ENCODE peak calls at places on chromosomes 11 and 22, in six cellular contexts. One of them, this sample, is unnamed.

GRCh38 chr11:61839742-61840141 is 11.6 kb downstream of the FADS2 start:
- DNase-seq in CD8-positive, alpha-beta memory T cell: no peak
- DNase-seq in fibroblast of lung: no peak
- DNase-seq in sigmoid colon: no peak
- DNase-seq in neuronal stem cell: no peak
- DNase-seq in heart left ventricle: no peak
- DNase-seq in this sample: no peak

GRCh38 chr11:19868281-19868821 is 155.7 kb downstream of the NAV2 start:
- DNase-seq in CD8-positive, alpha-beta memory T cell: no peak
- DNase-seq in fibroblast of lung: peak; percentile 91
- DNase-seq in sigmoid colon: peak; percentile 80
- DNase-seq in neuronal stem cell: no peak
- DNase-seq in heart left ventricle: peak; percentile 71
- DNase-seq in this sample: no peak

GRCh38 chr22:29030016-29030617 is 31.5 kb downstream of the C22orf31 start:
- DNase-seq in CD8-positive, alpha-beta memory T cell: no peak
- DNase-seq in fibroblast of lung: peak; percentile 85
- DNase-seq in sigmoid colon: no peak
- DNase-seq in neuronal stem cell: peak; percentile 8
- DNase-seq in heart left ventricle: no peak
- DNase-seq in this sample: no peak

GRCh38 chr11:128884703-128885338 is 6.3 kb upstream of the KCNJ5 start:
- DNase-seq in CD8-positive, alpha-beta memory T cell: peak; percentile 64
- DNase-seq in fibroblast of lung: peak; percentile 54
- DNase-seq in sigmoid colon: peak; percentile 72
- DNase-seq in neuronal stem cell: peak; percentile 69
- DNase-seq in heart left ventricle: peak; percentile 53
- DNase-seq in this sample: peak; percentile 49

GRCh38 chr11:10076458-10077141 is 217.4 kb downstream of the SBF2 start:
- DNase-seq in CD8-positive, alpha-beta memory T cell: no peak
- DNase-seq in fibroblast of lung: peak; percentile 36
- DNase-seq in sigmoid colon: peak; percentile 78
- DNase-seq in neuronal stem cell: no peak
- DNase-seq in heart left ventricle: peak; percentile 49
- DNase-seq in this sample: peak; percentile 38

GRCh38 chr11:28659716-28660348 is 551.6 kb downstream of the METTL15 start:
- DNase-seq in CD8-positive, alpha-beta memory T cell: no peak
- DNase-seq in fibroblast of lung: no peak
- DNase-seq in sigmoid colon: no peak
- DNase-seq in neuronal stem cell: no peak
- DNase-seq in heart left ventricle: no peak
- DNase-seq in this sample: no peak

GRCh38 chr11:10122337-10123197 is 171.5 kb downstream of the SBF2 start:
- DNase-seq in CD8-positive, alpha-beta memory T cell: no peak
- DNase-seq in fibroblast of lung: peak; percentile 93
- DNase-seq in sigmoid colon: peak; percentile 68
- DNase-seq in neuronal stem cell: no peak
- DNase-seq in heart left ventricle: no peak
- DNase-seq in this sample: no peak

GRCh38 chr11:7575841-7576451 is 62.1 kb downstream of the PPFIBP2 start:
- DNase-seq in CD8-positive, alpha-beta memory T cell: peak; percentile 21
- DNase-seq in fibroblast of lung: no peak
- DNase-seq in sigmoid colon: no peak
- DNase-seq in neuronal stem cell: no peak
- DNase-seq in heart left ventricle: no peak
- DNase-seq in this sample: no peak

GRCh38 chr11:69637956-69638871 is 2.7 kb upstream of the CCND1 start:
- DNase-seq in CD8-positive, alpha-beta memory T cell: no peak
- DNase-seq in fibroblast of lung: peak; percentile 78
- DNase-seq in sigmoid colon: peak; percentile 64
- DNase-seq in neuronal stem cell: peak; percentile 77
- DNase-seq in heart left ventricle: peak; percentile 71
- DNase-seq in this sample: no peak

GRCh38 chr11:17542249-17542648 is 2.0 kb downstream of the USH1C start:
- DNase-seq in CD8-positive, alpha-beta memory T cell: no peak
- DNase-seq in fibroblast of lung: no peak
- DNase-seq in sigmoid colon: no peak
- DNase-seq in neuronal stem cell: no peak
- DNase-seq in heart left ventricle: no peak
- DNase-seq in this sample: no peak

GRCh38 chr11:19398772-19399542 is 158.2 kb upstream of the E2F8 start:
- DNase-seq in CD8-positive, alpha-beta memory T cell: no peak
- DNase-seq in fibroblast of lung: peak; percentile 39
- DNase-seq in sigmoid colon: peak; percentile 79
- DNase-seq in neuronal stem cell: no peak
- DNase-seq in heart left ventricle: no peak
- DNase-seq in this sample: peak; percentile 61

GRCh38 chr22:39603345-39603744 is 32.8 kb downstream of the CACNA1I start:
- DNase-seq in CD8-positive, alpha-beta memory T cell: no peak
- DNase-seq in fibroblast of lung: no peak
- DNase-seq in sigmoid colon: no peak
- DNase-seq in neuronal stem cell: no peak
- DNase-seq in heart left ventricle: no peak
- DNase-seq in this sample: no peak

GRCh38 chr11:129458278-129458677 is 82.6 kb downstream of the BARX2 start:
- DNase-seq in CD8-positive, alpha-beta memory T cell: no peak
- DNase-seq in fibroblast of lung: no peak
- DNase-seq in sigmoid colon: no peak
- DNase-seq in neuronal stem cell: no peak
- DNase-seq in heart left ventricle: no peak
- DNase-seq in this sample: no peak

GRCh38 chr22:38422615-38423511 is 32.1 kb downstream of the KCNJ4 start:
- DNase-seq in CD8-positive, alpha-beta memory T cell: no peak
- DNase-seq in fibroblast of lung: no peak
- DNase-seq in sigmoid colon: no peak
- DNase-seq in neuronal stem cell: no peak
- DNase-seq in heart left ventricle: no peak
- DNase-seq in this sample: no peak

GRCh38 chr11:43012606-43013005 is 299.2 kb upstream of the API5 start:
- DNase-seq in CD8-positive, alpha-beta memory T cell: no peak
- DNase-seq in fibroblast of lung: no peak
- DNase-seq in sigmoid colon: no peak
- DNase-seq in neuronal stem cell: no peak
- DNase-seq in heart left ventricle: no peak
- DNase-seq in this sample: no peak

GRCh38 chr11:114308689-114309089 is 12.5 kb downstream of the NNMT start:
- DNase-seq in CD8-positive, alpha-beta memory T cell: no peak
- DNase-seq in fibroblast of lung: peak; percentile 66
- DNase-seq in sigmoid colon: no peak
- DNase-seq in neuronal stem cell: no peak
- DNase-seq in heart left ventricle: no peak
- DNase-seq in this sample: no peak

GRCh38 chr11:10605941-10606381 is 37.5 kb upstream of the LYVE1 start:
- DNase-seq in CD8-positive, alpha-beta memory T cell: no peak
- DNase-seq in fibroblast of lung: peak; percentile 67
- DNase-seq in sigmoid colon: peak; percentile 83
- DNase-seq in neuronal stem cell: no peak
- DNase-seq in heart left ventricle: peak; percentile 66
- DNase-seq in this sample: no peak

GRCh38 chr11:122784325-122785155 is 53.8 kb upstream of the CRTAM start:
- DNase-seq in CD8-positive, alpha-beta memory T cell: no peak
- DNase-seq in fibroblast of lung: peak; percentile 94
- DNase-seq in sigmoid colon: peak; percentile 77
- DNase-seq in neuronal stem cell: no peak
- DNase-seq in heart left ventricle: no peak
- DNase-seq in this sample: no peak

GRCh38 chr11:72317982-72318381 is 74.0 kb upstream of the PHOX2A start:
- DNase-seq in CD8-positive, alpha-beta memory T cell: no peak
- DNase-seq in fibroblast of lung: no peak
- DNase-seq in sigmoid colon: peak; percentile 11
- DNase-seq in neuronal stem cell: no peak
- DNase-seq in heart left ventricle: no peak
- DNase-seq in this sample: no peak

GRCh38 chr11:87176044-87176443 is 138.3 kb downstream of the TMEM135 start:
- DNase-seq in CD8-positive, alpha-beta memory T cell: no peak
- DNase-seq in fibroblast of lung: peak; percentile 29
- DNase-seq in sigmoid colon: no peak
- DNase-seq in neuronal stem cell: no peak
- DNase-seq in heart left ventricle: no peak
- DNase-seq in this sample: no peak

GRCh38 chr22:44971651-44972362 is 38.0 kb downstream of the PHF21B start:
- DNase-seq in CD8-positive, alpha-beta memory T cell: no peak
- DNase-seq in fibroblast of lung: no peak
- DNase-seq in sigmoid colon: no peak
- DNase-seq in neuronal stem cell: no peak
- DNase-seq in heart left ventricle: no peak
- DNase-seq in this sample: no peak

GRCh38 chr22:22046370-22046769 is 63.8 kb upstream of the TOP3B start:
- DNase-seq in CD8-positive, alpha-beta memory T cell: no peak
- DNase-seq in fibroblast of lung: no peak
- DNase-seq in sigmoid colon: no peak
- DNase-seq in neuronal stem cell: no peak
- DNase-seq in heart left ventricle: no peak
- DNase-seq in this sample: no peak

GRCh38 chr11:45964911-45965389 is 42.5 kb downstream of the LARGE2 start:
- DNase-seq in CD8-positive, alpha-beta memory T cell: peak; percentile 58
- DNase-seq in fibroblast of lung: peak; percentile 63
- DNase-seq in sigmoid colon: peak; percentile 82
- DNase-seq in neuronal stem cell: peak; percentile 66
- DNase-seq in heart left ventricle: peak; percentile 59
- DNase-seq in this sample: peak; percentile 81

GRCh38 chr22:39446239-39446721 is 10.5 kb upstream of the MGAT3 start:
- DNase-seq in CD8-positive, alpha-beta memory T cell: no peak
- DNase-seq in fibroblast of lung: no peak
- DNase-seq in sigmoid colon: no peak
- DNase-seq in neuronal stem cell: no peak
- DNase-seq in heart left ventricle: no peak
- DNase-seq in this sample: no peak

GRCh38 chr22:24450600-24450999 is 23.2 kb downstream of the ADORA2A start:
- DNase-seq in CD8-positive, alpha-beta memory T cell: no peak
- DNase-seq in fibroblast of lung: no peak
- DNase-seq in sigmoid colon: no peak
- DNase-seq in neuronal stem cell: no peak
- DNase-seq in heart left ventricle: no peak
- DNase-seq in this sample: no peak

GRCh38 chr11:1486054-1486825 is at the start of gene MOB2:
- DNase-seq in CD8-positive, alpha-beta memory T cell: no peak
- DNase-seq in fibroblast of lung: peak; percentile 17
- DNase-seq in sigmoid colon: peak; percentile 85
- DNase-seq in neuronal stem cell: no peak
- DNase-seq in heart left ventricle: no peak
- DNase-seq in this sample: no peak

GRCh38 chr11:46238078-46238966 is 39.1 kb upstream of the CREB3L1 start:
- DNase-seq in CD8-positive, alpha-beta memory T cell: peak; percentile 55
- DNase-seq in fibroblast of lung: peak; percentile 61
- DNase-seq in sigmoid colon: peak; percentile 89
- DNase-seq in neuronal stem cell: peak; percentile 62
- DNase-seq in heart left ventricle: peak; percentile 83
- DNase-seq in this sample: no peak

GRCh38 chr11:119903821-119904220 is 174.8 kb upstream of the NECTIN1 start:
- DNase-seq in CD8-positive, alpha-beta memory T cell: no peak
- DNase-seq in fibroblast of lung: no peak
- DNase-seq in sigmoid colon: no peak
- DNase-seq in neuronal stem cell: no peak
- DNase-seq in heart left ventricle: no peak
- DNase-seq in this sample: no peak
- H3K4me1 ChIP-seq in CD8-positive, alpha-beta memory T cell: no peaks in the 10 kb centered on the region
- H3K4me1 ChIP-seq in fibroblast of lung: no peaks in the 10 kb centered on the region
- H3K4me1 ChIP-seq in sigmoid colon: no peaks in the 10 kb centered on the region
- H3K4me1 ChIP-seq in neuronal stem cell: no peaks in the 10 kb centered on the region
- H3K4me1 ChIP-seq in heart left ventricle: no peaks in the 10 kb centered on the region
- H3K4me1 ChIP-seq in this sample: no peaks in the 10 kb centered on the region

GRCh38 chr11:73469401-73469800 is 93.2 kb downstream of the RELT start:
- DNase-seq in CD8-positive, alpha-beta memory T cell: no peak
- DNase-seq in fibroblast of lung: no peak
- DNase-seq in sigmoid colon: no peak
- DNase-seq in neuronal stem cell: no peak
- DNase-seq in heart left ventricle: no peak
- DNase-seq in this sample: no peak

GRCh38 chr11:73465019-73465675 is 88.9 kb downstream of the RELT start:
- DNase-seq in CD8-positive, alpha-beta memory T cell: no peak
- DNase-seq in fibroblast of lung: peak; percentile 49
- DNase-seq in sigmoid colon: no peak
- DNase-seq in neuronal stem cell: no peak
- DNase-seq in heart left ventricle: no peak
- DNase-seq in this sample: no peak

GRCh38 chr11:73466643-73467042 is 90.4 kb downstream of the RELT start:
- DNase-seq in CD8-positive, alpha-beta memory T cell: no peak
- DNase-seq in fibroblast of lung: no peak
- DNase-seq in sigmoid colon: no peak
- DNase-seq in neuronal stem cell: no peak
- DNase-seq in heart left ventricle: no peak
- DNase-seq in this sample: no peak

GRCh38 chr11:73468590-73469161 is 92.5 kb downstream of the RELT start:
- DNase-seq in CD8-positive, alpha-beta memory T cell: no peak
- DNase-seq in fibroblast of lung: no peak
- DNase-seq in sigmoid colon: no peak
- DNase-seq in neuronal stem cell: no peak
- DNase-seq in heart left ventricle: no peak
- DNase-seq in this sample: no peak

DNA sequence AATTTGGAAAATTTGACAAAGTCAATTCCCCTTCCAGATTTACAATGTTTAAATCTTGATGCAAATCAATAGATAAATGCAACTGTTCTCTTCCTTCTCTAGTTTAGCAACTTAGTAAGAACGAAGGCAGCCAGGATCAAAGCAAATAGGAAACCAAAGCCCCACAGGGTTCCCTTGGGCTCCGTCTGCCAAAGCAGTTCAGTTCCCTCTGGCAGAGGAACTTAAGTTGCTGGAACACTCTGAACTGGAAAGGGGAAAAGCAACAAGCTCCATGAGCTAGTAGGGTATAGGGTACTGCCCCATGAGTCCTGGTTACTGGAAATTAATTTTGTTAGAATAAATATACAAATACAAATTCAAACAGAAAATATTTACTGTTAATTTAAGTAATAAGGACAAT is 91.3 kb downstream of the RELT start:
- DNase-seq in CD8-positive, alpha-beta memory T cell: no peak
- DNase-seq in fibroblast of lung: no peak
- DNase-seq in sigmoid colon: no peak
- DNase-seq in neuronal stem cell: no peak
- DNase-seq in heart left ventricle: no peak
- DNase-seq in this sample: no peak
- H3K4me3 ChIP-seq in CD8-positive, alpha-beta memory T cell: no peak overlapping the region
- H3K4me3 ChIP-seq in fibroblast of lung: no peak overlapping the region
- H3K4me3 ChIP-seq in sigmoid colon: no peak overlapping the region
- H3K4me3 ChIP-seq in neuronal stem cell: no peak overlapping the region
- H3K4me3 ChIP-seq in heart left ventricle: no peak overlapping the region
- H3K4me3 ChIP-seq in this sample: no peak overlapping the region

GRCh38 chr22:17770180-17771077 is 3.8 kb downstream of the BID start:
- DNase-seq in CD8-positive, alpha-beta memory T cell: no peak
- DNase-seq in fibroblast of lung: no peak
- DNase-seq in sigmoid colon: no peak
- DNase-seq in neuronal stem cell: no peak
- DNase-seq in heart left ventricle: no peak
- DNase-seq in this sample: no peak
- H3K36me3 ChIP-seq in CD8-positive, alpha-beta memory T cell: no peaks in the 10 kb centered on the region
- H3K36me3 ChIP-seq in fibroblast of lung: no peaks in the 10 kb centered on the region
- H3K36me3 ChIP-seq in sigmoid colon: no peaks in the 10 kb centered on the region
- H3K36me3 ChIP-seq in neuronal stem cell: no peaks in the 10 kb centered on the region
- H3K36me3 ChIP-seq in heart left ventricle: no peaks in the 10 kb centered on the region
- H3K36me3 ChIP-seq in this sample: no peaks in the 10 kb centered on the region

DNA sequence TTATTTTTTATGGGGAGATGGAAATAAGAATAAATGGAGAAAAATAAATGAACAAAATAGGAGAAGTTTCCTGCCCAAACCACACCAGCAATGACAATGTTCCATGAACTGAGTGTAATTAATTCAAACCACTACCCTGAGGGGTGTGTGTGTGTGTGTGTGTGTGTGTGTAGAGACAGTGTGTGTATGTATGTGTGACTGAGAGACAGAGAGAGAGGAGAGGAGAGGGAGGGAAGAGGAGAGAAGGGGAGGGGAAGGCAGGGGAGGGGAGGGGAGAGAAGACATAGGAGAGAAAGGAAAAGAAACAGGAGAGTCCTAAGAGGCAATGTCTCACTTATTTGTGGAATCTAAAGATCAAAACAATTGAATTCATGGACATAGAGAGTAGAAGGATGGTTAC is 65.0 kb upstream of the POU2AF1 start:
- DNase-seq in CD8-positive, alpha-beta memory T cell: no peak
- DNase-seq in fibroblast of lung: no peak
- DNase-seq in sigmoid colon: no peak
- DNase-seq in neuronal stem cell: no peak
- DNase-seq in heart left ventricle: no peak
- DNase-seq in this sample: no peak
- H3K4me1 ChIP-seq in CD8-positive, alpha-beta memory T cell: peaks cover 11% of the 10 kb centered on the region
- H3K4me1 ChIP-seq in fibroblast of lung: peaks cover 3% of the 10 kb centered on the region
- H3K4me1 ChIP-seq in sigmoid colon: peaks cover 31% of the 10 kb centered on the region
- H3K4me1 ChIP-seq in neuronal stem cell: no peaks in the 10 kb centered on the region
- H3K4me1 ChIP-seq in heart left ventricle: peaks cover 9% of the 10 kb centered on the region
- H3K4me1 ChIP-seq in this sample: no peaks in the 10 kb centered on the region

This sample was measured in HAP-1.